ENCODE peak calls at places on chromosomes 11 and 22, in four cellular contexts. One of them, this sample, is unnamed.

GRCh38 chr11:100576044-100577021 is 110.8 kb upstream of the ARHGAP42 start:
- DNase-seq in HepG2: peak; percentile 41
- DNase-seq in GM12878: peak; percentile 9
- DNase-seq in HCT116: peak; percentile 43
- DNase-seq in this sample: peak; percentile 16

GRCh38 chr11:75066061-75066460 is 30.6 kb downstream of the OR2AT4 start:
- DNase-seq in HepG2: no peak
- DNase-seq in HCT116: no peak
- DNase-seq in GM12878: no peak
- DNase-seq in this sample: no peak

GRCh38 chr11:3165152-3165705 is at the start of gene OSBPL5:
- DNase-seq in HCT116: no peak
- DNase-seq in GM12878: no peak
- DNase-seq in HepG2: no peak
- DNase-seq in this sample: peak; percentile 90

GRCh38 chr22:39514373-39514973 is 5.9 kb upstream of the ATF4 start:
- DNase-seq in HepG2: no peak
- DNase-seq in GM12878: no peak
- DNase-seq in HCT116: no peak
- DNase-seq in this sample: peak; percentile 47

GRCh38 chr22:47066616-47066905 is 304.1 kb downstream of the TBC1D22A start:
- DNase-seq in HepG2: no peak
- DNase-seq in GM12878: no peak
- DNase-seq in HCT116: no peak
- DNase-seq in this sample: no peak

GRCh38 chr11:69443968-69444364 is 37.5 kb upstream of the LINC01488 start:
- DNase-seq in HepG2: no peak
- DNase-seq in HCT116: no peak
- DNase-seq in GM12878: no peak
- DNase-seq in this sample: no peak

GRCh38 chr11:3165916-3166267 is 782 bp upstream of the OSBPL5 start:
- DNase-seq in HCT116: no peak
- DNase-seq in HepG2: no peak
- DNase-seq in GM12878: no peak
- DNase-seq in this sample: no peak

GRCh38 chr11:35598254-35599125 is 19.8 kb upstream of the FJX1 start:
- DNase-seq in GM12878: peak; percentile 40
- DNase-seq in HCT116: no peak
- DNase-seq in HepG2: no peak
- DNase-seq in this sample: no peak

GRCh38 chr11:94519478-94520084 is 7.3 kb downstream of the C11orf97 start:
- DNase-seq in GM12878: no peak
- DNase-seq in HCT116: peak; percentile 19
- DNase-seq in HepG2: no peak
- DNase-seq in this sample: peak; percentile 38

GRCh38 chr22:29917052-29917902 is 34.3 kb downstream of the MTMR3 start:
- DNase-seq in GM12878: no peak
- DNase-seq in HCT116: no peak
- DNase-seq in HepG2: peak; percentile 57
- DNase-seq in this sample: no peak

GRCh38 chr22:25702046-25702445 is 39.9 kb upstream of the MYO18B start:
- DNase-seq in HCT116: no peak
- DNase-seq in GM12878: no peak
- DNase-seq in HepG2: peak; percentile 18
- DNase-seq in this sample: peak; percentile 61

GRCh38 chr11:74179234-74180126 is 8.4 kb downstream of the PPME1 start:
- DNase-seq in HepG2: no peak
- DNase-seq in HCT116: no peak
- DNase-seq in GM12878: no peak
- DNase-seq in this sample: no peak

GRCh38 chr11:44833869-44834452 is 107.2 kb downstream of the TSPAN18 start:
- DNase-seq in HCT116: no peak
- DNase-seq in HepG2: no peak
- DNase-seq in GM12878: no peak
- DNase-seq in this sample: peak; percentile 45

GRCh38 chr11:95108159-95108611 is 18.5 kb downstream of the ENDOD1 start:
- DNase-seq in HepG2: no peak
- DNase-seq in HCT116: no peak
- DNase-seq in GM12878: no peak
- DNase-seq in this sample: no peak

GRCh38 chr11:119415966-119416365 is 7.0 kb downstream of the THY1 start:
- DNase-seq in GM12878: no peak
- DNase-seq in HepG2: no peak
- DNase-seq in HCT116: no peak
- DNase-seq in this sample: no peak

GRCh38 chr11:40885257-40885947 is 574.0 kb downstream of the LRRC4C start:
- DNase-seq in HepG2: no peak
- DNase-seq in GM12878: no peak
- DNase-seq in HCT116: no peak
- DNase-seq in this sample: no peak

GRCh38 chr11:96827164-96827563 is 437.4 kb downstream of the JRKL start:
- DNase-seq in HCT116: no peak
- DNase-seq in HepG2: no peak
- DNase-seq in GM12878: no peak
- DNase-seq in this sample: peak; percentile 1

GRCh38 chr11:119101367-119101758 is 290 bp downstream of the DPAGT1 start:
- DNase-seq in HepG2: peak; percentile 38
- DNase-seq in GM12878: no peak
- DNase-seq in HCT116: no peak
- DNase-seq in this sample: peak; percentile 47

GRCh38 chr11:19453893-19454292 is 213.1 kb upstream of the E2F8 start:
- DNase-seq in GM12878: no peak
- DNase-seq in HepG2: no peak
- DNase-seq in HCT116: no peak
- DNase-seq in this sample: no peak

GRCh38 chr11:73975479-73975757 is 7.2 kb downstream of the UCP2 start:
- DNase-seq in HepG2: no peak
- DNase-seq in GM12878: no peak
- DNase-seq in HCT116: no peak
- DNase-seq in this sample: no peak

GRCh38 chr11:59556115-59556882 is 45.0 kb downstream of the OR4D9 start:
- DNase-seq in HCT116: peak; percentile 74
- DNase-seq in GM12878: peak; percentile 58
- DNase-seq in HepG2: peak; percentile 81
- DNase-seq in this sample: peak; percentile 41

GRCh38 chr11:124746621-124747243 is 5.3 kb downstream of the VSIG2 start:
- DNase-seq in HepG2: peak; percentile 89
- DNase-seq in HCT116: peak; percentile 82
- DNase-seq in GM12878: peak; percentile 53
- DNase-seq in this sample: peak; percentile 74

GRCh38 chr22:23591203-23591791 is 11.2 kb upstream of the IGLL1 start:
- DNase-seq in HCT116: peak; percentile 51
- DNase-seq in GM12878: no peak
- DNase-seq in HepG2: peak; percentile 41
- DNase-seq in this sample: peak; percentile 84

GRCh38 chr11:127564803-127565202 is 564.2 kb upstream of the KIRREL3 start:
- DNase-seq in HCT116: no peak
- DNase-seq in GM12878: no peak
- DNase-seq in HepG2: no peak
- DNase-seq in this sample: no peak

GRCh38 chr11:113553235-113553634 is 78.0 kb upstream of the DRD2 start:
- DNase-seq in HCT116: peak; percentile 41
- DNase-seq in HepG2: no peak
- DNase-seq in GM12878: no peak
- DNase-seq in this sample: no peak

GRCh38 chr11:86627776-86628455 is 44.5 kb downstream of the ME3 start:
- DNase-seq in GM12878: no peak
- DNase-seq in HCT116: no peak
- DNase-seq in HepG2: no peak
- DNase-seq in this sample: peak; percentile 26

GRCh38 chr22:19477321-19478085 is 1.5 kb downstream of the UFD1 start:
- DNase-seq in GM12878: no peak
- DNase-seq in HepG2: peak; percentile 7
- DNase-seq in HCT116: no peak
- DNase-seq in this sample: no peak

GRCh38 chr11:27357250-27357649 is 5.8 kb downstream of the CCDC34 start:
- DNase-seq in GM12878: no peak
- DNase-seq in HepG2: no peak
- DNase-seq in HCT116: no peak
- DNase-seq in this sample: no peak

GRCh38 chr11:121412000-121412587 is 40.0 kb upstream of the SORL1 start:
- DNase-seq in HepG2: no peak
- DNase-seq in HCT116: no peak
- DNase-seq in GM12878: no peak
- DNase-seq in this sample: no peak

GRCh38 chr11:126354631-126355323 is 709 bp upstream of the ST3GAL4 start:
- DNase-seq in HepG2: no peak
- DNase-seq in HCT116: no peak
- DNase-seq in GM12878: no peak
- DNase-seq in this sample: no peak

GRCh38 chr22:27973851-27974250 is 54.8 kb upstream of the PITPNB start:
- DNase-seq in GM12878: no peak
- DNase-seq in HCT116: no peak
- DNase-seq in HepG2: no peak
- DNase-seq in this sample: no peak

GRCh38 chr22:29503811-29504372 is 23.9 kb downstream of the NEFH start:
- DNase-seq in GM12878: no peak
- DNase-seq in HCT116: no peak
- DNase-seq in HepG2: no peak
- DNase-seq in this sample: no peak

GRCh38 chr11:9717040-9717357 is 53.1 kb downstream of the SWAP70 start:
- DNase-seq in HCT116: no peak
- DNase-seq in GM12878: no peak
- DNase-seq in HepG2: no peak
- DNase-seq in this sample: no peak

GRCh38 chr11:101187748-101188147 is 58.1 kb upstream of the PGR start:
- DNase-seq in HCT116: no peak
- DNase-seq in HepG2: no peak
- DNase-seq in GM12878: no peak
- DNase-seq in this sample: no peak

GRCh38 chr11:35529971-35530495 is 4.6 kb upstream of the PAMR1 start:
- DNase-seq in GM12878: no peak
- DNase-seq in HCT116: no peak
- DNase-seq in HepG2: no peak
- DNase-seq in this sample: peak; percentile 64

DNA sequence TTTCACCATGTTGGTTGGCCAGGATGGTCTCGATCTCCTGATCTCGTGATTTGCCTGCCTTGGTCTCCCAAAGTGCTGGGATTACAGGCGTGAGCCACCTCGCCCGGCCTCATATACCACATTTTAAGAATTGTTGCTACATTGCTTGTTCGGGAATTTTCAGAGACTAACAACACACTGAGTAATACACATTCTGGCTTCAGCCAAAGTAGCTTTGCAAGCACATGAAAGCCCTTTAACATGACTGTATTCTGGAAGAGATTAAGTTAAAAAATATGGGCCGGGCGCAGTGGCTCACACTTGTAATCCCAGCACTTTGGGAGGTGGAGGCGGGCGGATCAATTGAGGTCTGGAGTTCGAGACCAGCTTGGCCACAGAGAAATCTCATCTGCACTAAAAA is 15.0 kb downstream of the CRTAM start:
- DNase-seq in HepG2: no peak
- DNase-seq in GM12878: no peak
- DNase-seq in HCT116: no peak
- DNase-seq in this sample: no peak
- TF ChIP-seq JUND in HepG2: no peak
- TF ChIP-seq JUND in GM12878: no peak
- TF ChIP-seq JUND in HCT116: no peak
- TF ChIP-seq JUND in this sample: no peak

GRCh38 chr11:26227311-26227710 is 104.6 kb upstream of the ANO3 start:
- DNase-seq in HCT116: no peak
- DNase-seq in HepG2: peak; percentile 4
- DNase-seq in GM12878: peak; percentile 24
- DNase-seq in this sample: peak; percentile 37

GRCh38 chr11:26230021-26230420 is 101.9 kb upstream of the ANO3 start:
- DNase-seq in GM12878: no peak
- DNase-seq in HepG2: no peak
- DNase-seq in HCT116: no peak
- DNase-seq in this sample: no peak

GRCh38 chr11:26228778-26229177 is 103.2 kb upstream of the ANO3 start:
- DNase-seq in HCT116: no peak
- DNase-seq in GM12878: no peak
- DNase-seq in HepG2: no peak
- DNase-seq in this sample: no peak

GRCh38 chr11:26227883-26228502 is 103.9 kb upstream of the ANO3 start:
- DNase-seq in HCT116: no peak
- DNase-seq in GM12878: no peak
- DNase-seq in HepG2: no peak
- DNase-seq in this sample: no peak

DNA sequence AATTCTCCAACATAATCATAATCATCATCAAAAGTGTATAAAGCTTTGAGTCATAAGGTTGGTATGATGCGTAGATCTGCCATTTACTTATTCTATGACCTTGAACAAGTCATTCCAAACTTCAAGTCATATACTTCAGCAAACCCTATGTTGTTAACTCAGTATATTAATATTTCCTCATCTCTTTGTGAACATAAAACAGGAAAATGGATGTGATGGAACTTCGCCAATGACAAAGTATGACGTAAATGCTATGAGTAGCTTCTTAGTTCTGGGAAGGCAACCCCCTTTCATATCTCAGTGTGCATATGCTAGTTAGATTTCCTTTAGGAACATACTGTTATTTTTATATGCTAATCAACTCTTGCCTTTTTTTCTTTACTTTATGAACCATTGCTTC is 102.7 kb upstream of the ANO3 start:
- DNase-seq in GM12878: no peak
- DNase-seq in HCT116: no peak
- DNase-seq in HepG2: no peak
- DNase-seq in this sample: no peak
- TF ChIP-seq JUND in GM12878: no peak
- TF ChIP-seq JUND in HCT116: no peak
- TF ChIP-seq JUND in HepG2: no peak
- TF ChIP-seq JUND in this sample: peak; percentile 74

GRCh38 chr22:31345331-31346254 is 553 bp downstream of the PATZ1 start:
- DNase-seq in GM12878: peak; percentile 39
- DNase-seq in HCT116: peak; percentile 68
- DNase-seq in HepG2: peak; percentile 70
- DNase-seq in this sample: peak; percentile 98
- TF ChIP-seq JUND in GM12878: no peak
- TF ChIP-seq JUND in HCT116: no peak
- TF ChIP-seq JUND in HepG2: no peak
- TF ChIP-seq JUND in this sample: no peak

DNA sequence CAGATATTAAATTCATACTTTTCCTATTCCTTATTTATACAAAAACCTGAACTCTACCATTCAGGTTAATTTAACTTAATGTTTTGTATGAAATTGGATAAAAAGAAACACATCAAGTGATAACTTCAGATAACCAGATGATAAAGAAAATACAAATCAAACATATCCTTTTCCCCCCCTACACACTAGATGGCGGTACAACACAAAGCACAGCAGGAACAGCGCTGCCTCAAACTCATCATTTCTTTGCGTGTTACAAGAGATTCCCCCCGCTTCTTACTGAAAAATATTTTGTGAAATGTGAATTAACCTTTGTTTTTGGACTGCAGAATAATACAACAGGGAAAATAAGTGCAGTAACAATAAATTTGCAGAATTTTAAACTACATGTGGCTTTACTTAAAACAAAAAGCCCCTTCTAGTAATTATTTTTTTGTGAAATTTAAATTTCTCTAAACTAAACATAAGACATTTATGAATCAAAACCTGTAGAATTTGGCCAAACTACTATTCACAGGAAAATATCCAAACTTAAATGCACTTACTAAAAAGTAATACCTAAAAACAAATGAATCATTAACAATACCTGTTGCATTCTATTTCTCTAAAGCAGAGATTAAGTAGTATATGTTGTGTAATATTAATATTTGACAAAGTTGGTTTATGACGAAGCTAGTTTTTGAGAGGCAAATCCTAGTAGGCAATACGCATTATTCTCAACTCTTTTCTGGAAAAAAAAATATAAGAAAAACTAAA is 74.4 kb downstream of the ARHGAP32 start:
- DNase-seq in HepG2: peak; percentile 64
- DNase-seq in GM12878: no peak
- DNase-seq in HCT116: peak; percentile 63
- DNase-seq in this sample: peak; percentile 58
- TF ChIP-seq JUND in HepG2: no peak
- TF ChIP-seq JUND in GM12878: no peak
- TF ChIP-seq JUND in HCT116: no peak
- TF ChIP-seq JUND in this sample: no peak